ENCODE peak calls at places on chromosomes 6 and 20, in six cellular contexts. One of them, this sample, is unnamed.

GRCh38 chr6:118744261-118744941 is 93.0 kb upstream of the CEP85L start:
- DNase-seq in foreskin fibroblast: peak
- DNase-seq in activated CD4-positive, alpha-beta T cell treated with anti-CD3 and anti-CD28 coated beads, Interleukin-2, amount 10 ng/mL, durations not matched to agents 7 days and 5 days: no peak
- DNase-seq in AG08395: peak
- DNase-seq in AG10803: peak
- DNase-seq in aorta: no peak
- DNase-seq in this sample: no peak

GRCh38 chr6:112203577-112204349 is 50.6 kb downstream of the LAMA4 start:
- DNase-seq in foreskin fibroblast: peak
- DNase-seq in activated CD4-positive, alpha-beta T cell treated with anti-CD3 and anti-CD28 coated beads, Interleukin-2, amount 10 ng/mL, durations not matched to agents 7 days and 5 days: no peak
- DNase-seq in AG08395: peak
- DNase-seq in AG10803: peak
- DNase-seq in aorta: no peak
- DNase-seq in this sample: no peak

GRCh38 chr6:15977050-15977449 is 151.8 kb upstream of the MYLIP start:
- DNase-seq in foreskin fibroblast: no peak
- DNase-seq in activated CD4-positive, alpha-beta T cell treated with anti-CD3 and anti-CD28 coated beads, Interleukin-2, amount 10 ng/mL, durations not matched to agents 7 days and 5 days: no peak
- DNase-seq in AG08395: no peak
- DNase-seq in AG10803: no peak
- DNase-seq in aorta: no peak
- DNase-seq in this sample: no peak

GRCh38 chr6:32816746-32817204 is at the start of gene HLA-DOB:
- DNase-seq in foreskin fibroblast: no peak
- DNase-seq in activated CD4-positive, alpha-beta T cell treated with anti-CD3 and anti-CD28 coated beads, Interleukin-2, amount 10 ng/mL, durations not matched to agents 7 days and 5 days: no peak
- DNase-seq in AG08395: no peak
- DNase-seq in AG10803: no peak
- DNase-seq in aorta: no peak
- DNase-seq in this sample: no peak

GRCh38 chr6:136113736-136114173 is 136.4 kb downstream of the MTFR2 start:
- DNase-seq in foreskin fibroblast: peak
- DNase-seq in activated CD4-positive, alpha-beta T cell treated with anti-CD3 and anti-CD28 coated beads, Interleukin-2, amount 10 ng/mL, durations not matched to agents 7 days and 5 days: no peak
- DNase-seq in AG08395: peak
- DNase-seq in AG10803: peak
- DNase-seq in aorta: no peak
- DNase-seq in this sample: peak

GRCh38 chr6:121187833-121188200 is 146.5 kb downstream of the TBC1D32 start:
- DNase-seq in foreskin fibroblast: no peak
- DNase-seq in activated CD4-positive, alpha-beta T cell treated with anti-CD3 and anti-CD28 coated beads, Interleukin-2, amount 10 ng/mL, durations not matched to agents 7 days and 5 days: no peak
- DNase-seq in AG08395: no peak
- DNase-seq in AG10803: no peak
- DNase-seq in aorta: no peak
- DNase-seq in this sample: no peak

GRCh38 chr6:41182069-41183034 is 18.6 kb downstream of the TREML2 start:
- DNase-seq in foreskin fibroblast: peak
- DNase-seq in activated CD4-positive, alpha-beta T cell treated with anti-CD3 and anti-CD28 coated beads, Interleukin-2, amount 10 ng/mL, durations not matched to agents 7 days and 5 days: peak
- DNase-seq in AG08395: peak
- DNase-seq in AG10803: peak
- DNase-seq in aorta: peak
- DNase-seq in this sample: peak

GRCh38 chr20:14996883-14997672 is 659.7 kb upstream of the FLRT3 start:
- DNase-seq in foreskin fibroblast: peak
- DNase-seq in activated CD4-positive, alpha-beta T cell treated with anti-CD3 and anti-CD28 coated beads, Interleukin-2, amount 10 ng/mL, durations not matched to agents 7 days and 5 days: no peak
- DNase-seq in AG08395: no peak
- DNase-seq in AG10803: no peak
- DNase-seq in aorta: no peak
- DNase-seq in this sample: no peak

GRCh38 chr6:39053854-39054576 is 5.4 kb downstream of the GLP1R start:
- DNase-seq in foreskin fibroblast: no peak
- DNase-seq in activated CD4-positive, alpha-beta T cell treated with anti-CD3 and anti-CD28 coated beads, Interleukin-2, amount 10 ng/mL, durations not matched to agents 7 days and 5 days: no peak
- DNase-seq in AG08395: no peak
- DNase-seq in AG10803: no peak
- DNase-seq in aorta: no peak
- DNase-seq in this sample: no peak

GRCh38 chr6:99427988-99428387 is 2.9 kb upstream of the PNISR start:
- DNase-seq in foreskin fibroblast: no peak
- DNase-seq in activated CD4-positive, alpha-beta T cell treated with anti-CD3 and anti-CD28 coated beads, Interleukin-2, amount 10 ng/mL, durations not matched to agents 7 days and 5 days: no peak
- DNase-seq in AG08395: no peak
- DNase-seq in AG10803: no peak
- DNase-seq in aorta: no peak
- DNase-seq in this sample: no peak

GRCh38 chr6:81890846-81891245 is 138.4 kb upstream of the TENT5A start:
- DNase-seq in foreskin fibroblast: peak
- DNase-seq in activated CD4-positive, alpha-beta T cell treated with anti-CD3 and anti-CD28 coated beads, Interleukin-2, amount 10 ng/mL, durations not matched to agents 7 days and 5 days: no peak
- DNase-seq in AG08395: peak
- DNase-seq in AG10803: peak
- DNase-seq in aorta: no peak
- DNase-seq in this sample: no peak

GRCh38 chr6:160930547-160931377 is 60.8 kb upstream of the MAP3K4 start:
- DNase-seq in foreskin fibroblast: peak
- DNase-seq in activated CD4-positive, alpha-beta T cell treated with anti-CD3 and anti-CD28 coated beads, Interleukin-2, amount 10 ng/mL, durations not matched to agents 7 days and 5 days: peak
- DNase-seq in AG08395: peak
- DNase-seq in AG10803: peak
- DNase-seq in aorta: peak
- DNase-seq in this sample: peak

GRCh38 chr20:31485450-31486339 is 10.6 kb downstream of the REM1 start:
- DNase-seq in foreskin fibroblast: peak
- DNase-seq in activated CD4-positive, alpha-beta T cell treated with anti-CD3 and anti-CD28 coated beads, Interleukin-2, amount 10 ng/mL, durations not matched to agents 7 days and 5 days: no peak
- DNase-seq in AG08395: peak
- DNase-seq in AG10803: peak
- DNase-seq in aorta: peak
- DNase-seq in this sample: peak

GRCh38 chr6:14001329-14002012 is 76.7 kb downstream of the RNF182 start:
- DNase-seq in foreskin fibroblast: peak
- DNase-seq in activated CD4-positive, alpha-beta T cell treated with anti-CD3 and anti-CD28 coated beads, Interleukin-2, amount 10 ng/mL, durations not matched to agents 7 days and 5 days: no peak
- DNase-seq in AG08395: peak
- DNase-seq in AG10803: peak
- DNase-seq in aorta: no peak
- DNase-seq in this sample: no peak

GRCh38 chr6:159693128-159693893 is at the start of gene SOD2:
- DNase-seq in foreskin fibroblast: peak
- DNase-seq in activated CD4-positive, alpha-beta T cell treated with anti-CD3 and anti-CD28 coated beads, Interleukin-2, amount 10 ng/mL, durations not matched to agents 7 days and 5 days: peak
- DNase-seq in AG08395: peak
- DNase-seq in AG10803: peak
- DNase-seq in aorta: peak
- DNase-seq in this sample: peak

GRCh38 chr20:51447097-51447764 is 95.3 kb downstream of the NFATC2 start:
- DNase-seq in foreskin fibroblast: peak
- DNase-seq in activated CD4-positive, alpha-beta T cell treated with anti-CD3 and anti-CD28 coated beads, Interleukin-2, amount 10 ng/mL, durations not matched to agents 7 days and 5 days: no peak
- DNase-seq in AG08395: peak
- DNase-seq in AG10803: peak
- DNase-seq in aorta: peak
- DNase-seq in this sample: no peak

GRCh38 chr20:57991211-57991841 is 237.1 kb downstream of the ANKRD60 start:
- DNase-seq in foreskin fibroblast: peak
- DNase-seq in activated CD4-positive, alpha-beta T cell treated with anti-CD3 and anti-CD28 coated beads, Interleukin-2, amount 10 ng/mL, durations not matched to agents 7 days and 5 days: no peak
- DNase-seq in AG08395: peak
- DNase-seq in AG10803: peak
- DNase-seq in aorta: no peak
- DNase-seq in this sample: no peak

GRCh38 chr6:107599043-107599442 is 109.1 kb downstream of the SOBP start:
- DNase-seq in foreskin fibroblast: no peak
- DNase-seq in activated CD4-positive, alpha-beta T cell treated with anti-CD3 and anti-CD28 coated beads, Interleukin-2, amount 10 ng/mL, durations not matched to agents 7 days and 5 days: no peak
- DNase-seq in AG08395: no peak
- DNase-seq in AG10803: no peak
- DNase-seq in aorta: no peak
- DNase-seq in this sample: no peak